ENCODE peak calls at places on chromosome 15, in ten cellular contexts. Z, H, E, N, Y, Q, P, X, J and G are unnamed samples.

GRCh38 chr15:73753250-73754130 is at the start of gene INSYN1:
- DNase-seq in E (no peak), N (no peak), X (peak; percentile 59), Z (peak; percentile 33), Q (no peak), P (no peak), J (peak; percentile 37), Y (peak; percentile 52), H (no peak), G (no peak)

GRCh38 chr15:27358751-27359434 is 387.9 kb downstream of the GABRG3 start:
- DNase-seq in E (no peak), Q (no peak), Y (peak; percentile 45), H (no peak), J (no peak), P (peak; percentile 41), Z (peak; percentile 37), N (no peak), X (peak; percentile 15), G (no peak)

GRCh38 chr15:40011303-40011702 is 27.7 kb downstream of the SRP14 start:
- DNase-seq in H (no peak), N (no peak), Q (no peak), J (no peak), P (no peak), Y (no peak), Z (no peak), E (no peak), X (no peak), G (no peak)

GRCh38 chr15:29972051-29972450 is 110.7 kb upstream of the GOLGA8J start:
- DNase-seq in E (no peak), Y (no peak), N (no peak), P (no peak), Z (no peak), Q (no peak), H (no peak), J (no peak), X (no peak), G (no peak)

GRCh38 chr15:51172190-51172589 is 77.5 kb upstream of the TNFAIP8L3 start:
- DNase-seq in N (no peak), H (no peak), Z (no peak), P (no peak), E (no peak), J (no peak), Q (no peak), Y (no peak), X (no peak), G (no peak)

GRCh38 chr15:40282144-40282869 is 557 bp downstream of the ANKRD63 start:
- DNase-seq in J (no peak), E (no peak), Z (peak; percentile 52), Y (peak; percentile 79), X (no peak), P (peak; percentile 52), N (no peak), H (no peak), Q (no peak), G (no peak)

GRCh38 chr15:51229907-51230328 is 108.5 kb downstream of the CYP19A1 start:
- DNase-seq in E (peak; percentile 7), Y (no peak), Q (peak; percentile 56), P (peak; percentile 48), N (no peak), J (no peak), X (no peak), Z (peak; percentile 10), H (no peak), G (no peak)

GRCh38 chr15:81531141-81531592 is 157.2 kb upstream of the TMC3 start:
- DNase-seq in Z (no peak), Q (no peak), N (no peak), Y (peak; percentile 5), J (no peak), H (peak; percentile 9), X (no peak), E (no peak), P (no peak), G (peak; percentile 56)

GRCh38 chr15:56533741-56534416 is 68.9 kb upstream of the MNS1 start:
- DNase-seq in J (no peak), H (no peak), Q (no peak), Z (no peak), E (no peak), Y (no peak), X (no peak), N (no peak), P (no peak), G (no peak)

GRCh38 chr15:57485869-57486268 is 105.8 kb upstream of the MYZAP start:
- DNase-seq in J (no peak), Y (peak; percentile 67), P (peak; percentile 44), Z (no peak), H (peak; percentile 61), Q (no peak), X (peak; percentile 61), E (no peak), N (no peak), G (no peak)

GRCh38 chr15:65100427-65100826 is 14.6 kb downstream of the UBAP1L start:
- DNase-seq in N (no peak), J (no peak), E (no peak), X (no peak), H (no peak), Z (no peak), Q (no peak), Y (no peak), P (peak; percentile 60), G (no peak)

GRCh38 chr15:57565326-57565725 is 26.4 kb upstream of the MYZAP start:
- DNase-seq in X (no peak), H (no peak), Y (no peak), N (no peak), P (peak; percentile 51), J (no peak), E (no peak), Z (no peak), Q (no peak), G (no peak)

GRCh38 chr15:64527263-64527984 is 67.0 kb downstream of the ZNF609 start:
- DNase-seq in J (no peak), X (no peak), E (no peak), H (no peak), Y (no peak), Z (no peak), P (no peak), N (no peak), Q (no peak), G (no peak)

GRCh38 chr15:89823836-89824606 is 9.4 kb upstream of the ANPEP start:
- DNase-seq in Z (no peak), H (no peak), P (no peak), Y (no peak), Q (no peak), E (no peak), J (no peak), N (no peak), X (no peak), G (no peak)

GRCh38 chr15:86571873-86572272 is 492.2 kb downstream of the AGBL1 start:
- DNase-seq in P (no peak), N (no peak), X (no peak), Z (no peak), H (no peak), J (no peak), E (no peak), Y (no peak), Q (no peak), G (no peak)

GRCh38 chr15:87287156-87287555 is 969.4 kb downstream of the NTRK3 start:
- DNase-seq in Z (peak; percentile 51), J (no peak), N (no peak), P (no peak), E (no peak), X (no peak), H (peak; percentile 64), Y (no peak), Q (no peak), G (no peak)

GRCh38 chr15:88704791-88705768 is 66.3 kb downstream of the ISG20 start:
- DNase-seq in H (no peak), Y (peak; percentile 30), N (no peak), Q (peak; percentile 7), E (peak; percentile 3), X (no peak), J (peak; percentile 42), Z (peak; percentile 25), P (no peak), G (no peak)

GRCh38 chr15:85831415-85832113 is 36.8 kb upstream of the KLHL25 start:
- DNase-seq in Y (peak; percentile 77), Z (peak; percentile 80), J (no peak), X (no peak), P (peak; percentile 68), E (peak; percentile 26), N (peak; percentile 71), Q (peak; percentile 64), H (peak; percentile 69), G (no peak)

GRCh38 chr15:64000183-64000710 is 46.0 kb downstream of the DAPK2 start:
- DNase-seq in E (no peak), J (no peak), P (no peak), Z (no peak), N (no peak), Q (no peak), H (no peak), Y (no peak), X (no peak), G (no peak)

GRCh38 chr15:88989578-88989977 is 76.4 kb upstream of the MFGE8 start:
- DNase-seq in X (no peak), E (no peak), P (no peak), Z (no peak), N (no peak), Q (no peak), H (no peak), Y (no peak), J (no peak), G (no peak)

GRCh38 chr15:51992953-51993352 is 21.4 kb upstream of the LEO1 start:
- DNase-seq in N (no peak), Y (no peak), Q (no peak), H (no peak), P (peak; percentile 40), Z (no peak), J (no peak), E (no peak), X (no peak), G (no peak)

GRCh38 chr15:67130673-67131601 is 65.5 kb downstream of the SMAD3 start:
- DNase-seq in Y (no peak), E (no peak), N (no peak), Z (no peak), X (no peak), Q (no peak), H (no peak), P (no peak), J (no peak), G (no peak)

GRCh38 chr15:77986891-77987764 is 90.4 kb downstream of the TBC1D2B start:
- DNase-seq in X (no peak), Z (no peak), P (no peak), E (no peak), Y (no peak), H (no peak), N (no peak), J (no peak), Q (peak; percentile 59), G (no peak)

GRCh38 chr15:40506964-40507571 is 36.3 kb downstream of the CHST14 start:
- DNase-seq in H (no peak), Q (peak; percentile 58), Y (peak; percentile 88), N (no peak), E (peak; percentile 35), J (peak; percentile 40), P (peak; percentile 78), Z (peak; percentile 85), X (no peak), G (no peak)

GRCh38 chr15:85030301-85031049 is 48.8 kb downstream of the PDE8A start:
- DNase-seq in Y (no peak), J (no peak), Z (no peak), E (no peak), P (peak; percentile 54), Q (no peak), N (no peak), X (no peak), H (no peak), G (peak; percentile 66)

GRCh38 chr15:100803158-100803440 is 76.5 kb upstream of the ALDH1A3 start:
- DNase-seq in X (no peak), H (no peak), J (no peak), P (no peak), Q (no peak), Y (no peak), E (no peak), Z (no peak), N (no peak), G (no peak)

GRCh38 chr15:89370120-89371077 is 35.8 kb upstream of the POLG start:
- DNase-seq in X (peak; percentile 80), H (no peak), N (no peak), E (no peak), Q (peak; percentile 72), J (no peak), P (no peak), Y (no peak), Z (no peak), G (no peak)